ENCODE peak calls at places on chromosomes 11 and 22, in six cellular contexts. K is epithelial cell of proximal tubule, G is AG09319, X is lower lobe of right lung, Z is pancreas, A is A549. E is an unnamed sample.

GRCh38 chr11:76742912-76743311 is 40.2 kb upstream of the TSKU start:
- DNase-seq in A (no peak), X (no peak), K (no peak), Z (no peak), G (peak), E (no peak)

GRCh38 chr11:85699957-85700741 is 14.2 kb upstream of the CCDC89 start:
- DNase-seq in G (no peak), K (no peak), Z (no peak), A (no peak), X (no peak), E (no peak)

GRCh38 chr11:91296628-91297027 is 928.0 kb upstream of the FAT3 start:
- DNase-seq in X (no peak), G (no peak), Z (no peak), K (no peak), A (no peak), E (no peak)

GRCh38 chr11:32173435-32173834 is 82.6 kb downstream of the RCN1 start:
- DNase-seq in X (peak), Z (peak), A (peak), K (no peak), G (peak), E (no peak)

GRCh38 chr11:19368726-19369364 is 128.1 kb upstream of the E2F8 start:
- DNase-seq in X (no peak), Z (no peak), A (no peak), K (no peak), G (peak), E (no peak)

GRCh38 chr22:31333648-31334047 is 12.5 kb downstream of the PATZ1 start:
- DNase-seq in A (no peak), G (no peak), X (no peak), Z (no peak), K (no peak), E (no peak)

GRCh38 chr11:68684385-68685356 is at the start of gene GAL:
- DNase-seq in K (no peak), A (no peak), G (no peak), X (no peak), Z (no peak), E (no peak)

GRCh38 chr22:37184816-37185541 is 3.1 kb downstream of the C1QTNF6 start:
- DNase-seq in K (no peak), X (peak), G (no peak), Z (no peak), A (no peak), E (no peak)

GRCh38 chr11:12914401-12914912 is 94.7 kb upstream of the RASSF10 start:
- DNase-seq in Z (peak), A (peak), X (peak), G (peak), K (no peak), E (no peak)

GRCh38 chr11:10693509-10694071 is at the start of gene IRAG1:
- DNase-seq in X (peak), Z (no peak), K (no peak), A (no peak), G (no peak), E (no peak)

GRCh38 chr11:72789493-72790131 is 4.2 kb downstream of the STARD10 start:
- DNase-seq in A (no peak), K (no peak), Z (no peak), X (no peak), G (no peak), E (no peak)

GRCh38 chr11:31262761-31263160 is 106.8 kb downstream of the DCDC1 start:
- DNase-seq in Z (no peak), X (no peak), K (no peak), G (no peak), A (no peak), E (no peak)

GRCh38 chr11:5232150-5232549 is 2.1 kb downstream of the HBD start:
- DNase-seq in Z (no peak), A (no peak), K (no peak), G (no peak), X (no peak), E (no peak)

GRCh38 chr22:35301370-35301874 is 1.7 kb downstream of the TOM1 start:
- DNase-seq in Z (no peak), K (peak), G (peak), A (peak), X (peak), E (peak)

GRCh38 chr11:19919050-19919561 is 206.5 kb downstream of the NAV2 start:
- DNase-seq in G (peak), X (peak), K (peak), A (peak), Z (peak), E (no peak)

GRCh38 chr22:50688448-50688847 is 15.8 kb downstream of the SHANK3 start:
- DNase-seq in A (no peak), K (no peak), Z (no peak), X (no peak), G (no peak), E (no peak)

GRCh38 chr11:58301576-58301975 is 33.5 kb upstream of the OR10W1 start:
- DNase-seq in G (no peak), A (no peak), Z (no peak), X (no peak), K (no peak), E (no peak)

GRCh38 chr11:66882540-66882939 is 25.7 kb downstream of the LRFN4 start:
- DNase-seq in A (no peak), K (no peak), Z (no peak), G (no peak), X (no peak), E (no peak)

GRCh38 chr11:113675003-113675471 is 31.1 kb downstream of the TMPRSS5 start:
- DNase-seq in G (no peak), Z (no peak), A (no peak), X (no peak), K (peak), E (no peak)

GRCh38 chr11:60866911-60867870 is at the start of gene ZP1:
- DNase-seq in Z (no peak), X (peak), G (no peak), A (no peak), K (no peak), E (no peak)

GRCh38 chr11:100823360-100823759 is 136.3 kb downstream of the ARHGAP42 start:
- DNase-seq in Z (no peak), A (no peak), K (no peak), X (no peak), G (peak), E (no peak)

GRCh38 chr11:117870176-117870952 is 6.1 kb downstream of the FXYD6 start:
- DNase-seq in X (no peak), A (no peak), K (no peak), G (no peak), Z (no peak), E (peak)

GRCh38 chr11:97140885-97141494 is 751.2 kb downstream of the JRKL start:
- DNase-seq in Z (no peak), X (no peak), G (no peak), K (no peak), A (peak), E (no peak)
- TF ChIP-seq CTCF in Z (peak), X (peak), G (no peak), K (peak), A (no peak), E (peak)

DNA sequence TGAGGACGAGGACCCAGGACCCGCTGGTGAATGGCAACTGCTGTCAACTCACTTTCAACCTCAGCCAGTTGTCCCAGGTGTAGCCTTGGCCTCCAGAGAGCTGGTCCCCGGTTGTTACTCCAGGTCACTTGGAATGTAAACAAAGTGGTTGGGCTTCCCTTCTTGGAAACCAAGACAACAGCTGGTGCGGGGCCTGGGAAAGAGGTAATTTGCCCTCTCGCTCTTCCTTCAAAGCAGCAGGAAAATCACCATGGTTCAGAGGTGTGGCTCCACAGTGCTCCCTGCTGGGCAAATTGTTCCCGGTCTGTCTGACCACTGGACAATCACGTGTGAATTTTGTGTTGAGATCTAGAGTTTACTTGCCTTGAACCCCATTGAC is 15.0 kb downstream of the SLC1A2 start:
- DNase-seq in K (no peak), G (no peak), Z (peak), A (peak), X (peak), E (no peak)
- TF ChIP-seq CTCF in K (peak), G (peak), Z (peak), A (peak), X (peak), E (peak)

DNA sequence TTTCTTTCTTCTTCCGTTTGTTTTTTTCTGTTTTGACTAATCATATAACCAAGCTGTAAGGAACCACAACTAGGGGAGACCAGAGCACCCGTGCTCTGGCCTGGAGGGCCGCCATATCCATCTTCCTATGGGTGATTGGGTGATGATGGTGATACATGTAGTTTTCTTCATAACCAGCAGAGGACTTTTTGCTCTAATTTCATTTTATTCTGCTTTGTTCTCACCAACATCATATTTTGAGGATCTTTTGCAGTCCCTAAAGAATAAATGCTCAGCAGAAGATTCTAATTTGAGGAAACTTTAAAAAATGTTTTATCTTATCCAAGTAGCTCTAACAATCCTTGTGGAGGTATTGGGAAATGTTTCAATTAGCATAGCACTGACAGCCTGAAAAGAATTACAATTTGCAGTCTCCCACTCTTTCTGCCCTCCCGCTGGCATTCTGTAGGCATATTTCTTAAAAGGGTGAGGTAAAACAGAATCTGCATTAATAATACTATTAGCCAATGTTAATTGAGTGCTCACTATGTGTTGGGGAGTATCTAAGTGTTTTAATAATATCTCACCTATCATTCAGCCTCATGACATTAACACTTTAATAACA is 544.0 kb downstream of the NTM start:
- DNase-seq in X (no peak), G (no peak), K (no peak), Z (no peak), A (no peak), E (no peak)
- TF ChIP-seq CTCF in X (peak), G (peak), K (peak), Z (no peak), A (no peak), E (peak)

GRCh38 chr22:25027959-25028840 is 75.7 kb downstream of the KIAA1671 start:
- DNase-seq in A (peak), Z (no peak), G (no peak), K (no peak), X (no peak), E (no peak)
- TF ChIP-seq CTCF in A (peak), Z (no peak), G (peak), K (peak), X (peak), E (peak)

DNA sequence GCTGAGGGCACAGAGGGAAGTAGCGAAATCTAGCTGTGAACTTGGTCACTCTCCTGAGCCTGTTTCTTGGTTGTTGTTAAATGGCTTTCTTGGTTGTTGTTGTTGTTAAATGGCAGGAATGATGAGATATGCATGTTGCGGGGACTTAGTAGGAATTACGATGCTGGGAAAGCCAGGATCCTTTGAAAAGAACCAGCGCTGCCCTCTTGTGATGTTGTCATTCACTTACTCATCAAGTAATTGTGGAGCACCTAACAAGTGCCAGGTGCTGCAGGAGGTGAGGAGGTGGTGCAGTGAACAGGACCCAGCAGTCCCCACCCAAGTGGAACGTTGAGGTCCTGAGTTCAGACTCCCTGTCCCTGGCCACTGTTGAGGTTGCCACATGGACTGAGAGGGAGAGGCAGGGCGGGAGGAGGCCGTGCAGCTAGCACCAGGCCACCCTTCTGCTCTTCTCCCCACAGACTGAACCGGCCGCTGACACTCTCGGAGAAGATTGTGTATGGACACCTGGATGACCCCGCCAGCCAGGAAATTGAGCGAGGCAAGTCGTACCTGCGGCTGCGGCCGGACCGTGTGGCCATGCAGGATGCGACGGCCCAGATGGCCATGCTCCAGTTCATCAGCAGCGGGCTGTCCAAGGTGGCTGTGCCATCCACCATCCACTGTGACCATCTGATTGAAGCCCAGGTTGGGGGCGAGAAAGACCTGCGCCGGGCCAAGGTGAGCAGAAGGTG is 36.8 kb downstream of the POLR3H start:
- DNase-seq in A (no peak), K (no peak), X (no peak), G (no peak), Z (no peak), E (no peak)
- TF ChIP-seq CTCF in A (no peak), K (no peak), X (no peak), G (no peak), Z (no peak), E (no peak)

GRCh38 chr11:122293298-122294023 is 177.4 kb upstream of the BLID start:
- DNase-seq in X (no peak), Z (no peak), K (no peak), G (no peak), A (no peak), E (no peak)
- TF ChIP-seq CTCF in X (no peak), Z (no peak), K (peak), G (peak), A (no peak), E (no peak)

GRCh38 chr22:30212996-30213441 is 33.5 kb downstream of the LIF start:
- DNase-seq in G (no peak), X (peak), K (no peak), Z (peak), A (no peak), E (no peak)
- TF ChIP-seq CTCF in G (no peak), X (no peak), K (no peak), Z (no peak), A (no peak), E (no peak)

E was measured in type B pancreatic cell.